ENCODE peak calls at places on chromosomes 16 and 17, in seven cellular contexts. One of them, this sample, is unnamed.

GRCh38 chr16:57480127-57480753 is 6.1 kb downstream of the DOK4 start:
- DNase-seq in NCI-H1105 treated with DMSO at 0.1 percent for 48 hours: no peak
- DNase-seq in SIG-M5: no peak
- DNase-seq in NCI-H345: no peak
- DNase-seq in PC-9: peak
- DNase-seq in 8988T: peak
- DNase-seq in skeletal muscle cell: no peak
- DNase-seq in this sample: no peak

GRCh38 chr17:17063546-17064122 is 21.4 kb downstream of the MPRIP start:
- DNase-seq in SIG-M5: no peak
- DNase-seq in NCI-H1105 treated with DMSO at 0.1 percent for 48 hours: peak
- DNase-seq in PC-9: peak
- DNase-seq in NCI-H345: peak
- DNase-seq in 8988T: no peak
- DNase-seq in skeletal muscle cell: no peak
- DNase-seq in this sample: no peak

GRCh38 chr17:13601776-13602551 is at the start of gene HS3ST3A1:
- DNase-seq in NCI-H345: no peak
- DNase-seq in SIG-M5: no peak
- DNase-seq in NCI-H1105 treated with DMSO at 0.1 percent for 48 hours: peak
- DNase-seq in PC-9: no peak
- DNase-seq in skeletal muscle cell: peak
- DNase-seq in 8988T: no peak
- DNase-seq in this sample: peak

GRCh38 chr17:73192894-73193701 is at the start of gene COG1:
- DNase-seq in NCI-H345: peak
- DNase-seq in 8988T: peak
- DNase-seq in NCI-H1105 treated with DMSO at 0.1 percent for 48 hours: peak
- DNase-seq in skeletal muscle cell: peak
- DNase-seq in PC-9: peak
- DNase-seq in SIG-M5: peak
- DNase-seq in this sample: peak

GRCh38 chr17:8941980-8942617 is 23.4 kb downstream of the PIK3R5 start:
- DNase-seq in NCI-H1105 treated with DMSO at 0.1 percent for 48 hours: no peak
- DNase-seq in SIG-M5: no peak
- DNase-seq in skeletal muscle cell: no peak
- DNase-seq in 8988T: no peak
- DNase-seq in PC-9: no peak
- DNase-seq in NCI-H345: no peak
- DNase-seq in this sample: peak

GRCh38 chr16:66342294-66342900 is 24.1 kb upstream of the CDH5 start:
- DNase-seq in PC-9: peak
- DNase-seq in NCI-H345: no peak
- DNase-seq in SIG-M5: no peak
- DNase-seq in 8988T: peak
- DNase-seq in NCI-H1105 treated with DMSO at 0.1 percent for 48 hours: no peak
- DNase-seq in skeletal muscle cell: no peak
- DNase-seq in this sample: peak

GRCh38 chr17:50213026-50214015 is 11.9 kb upstream of the COL1A1 start:
- DNase-seq in NCI-H345: peak
- DNase-seq in PC-9: no peak
- DNase-seq in SIG-M5: no peak
- DNase-seq in 8988T: peak
- DNase-seq in skeletal muscle cell: no peak
- DNase-seq in NCI-H1105 treated with DMSO at 0.1 percent for 48 hours: no peak
- DNase-seq in this sample: peak

GRCh38 chr17:66450008-66450856 is 147.8 kb downstream of the PRKCA start:
- DNase-seq in SIG-M5: no peak
- DNase-seq in NCI-H1105 treated with DMSO at 0.1 percent for 48 hours: no peak
- DNase-seq in PC-9: no peak
- DNase-seq in skeletal muscle cell: no peak
- DNase-seq in 8988T: no peak
- DNase-seq in NCI-H345: no peak
- DNase-seq in this sample: no peak

GRCh38 chr17:42241871-42242270 is 34.3 kb downstream of the STAT5B start:
- DNase-seq in SIG-M5: no peak
- DNase-seq in NCI-H1105 treated with DMSO at 0.1 percent for 48 hours: no peak
- DNase-seq in NCI-H345: no peak
- DNase-seq in 8988T: no peak
- DNase-seq in skeletal muscle cell: no peak
- DNase-seq in PC-9: no peak
- DNase-seq in this sample: no peak

GRCh38 chr16:48576927-48577326 is 33.1 kb downstream of the N4BP1 start:
- DNase-seq in PC-9: peak
- DNase-seq in NCI-H345: no peak
- DNase-seq in SIG-M5: no peak
- DNase-seq in 8988T: no peak
- DNase-seq in NCI-H1105 treated with DMSO at 0.1 percent for 48 hours: no peak
- DNase-seq in skeletal muscle cell: no peak
- DNase-seq in this sample: peak

GRCh38 chr16:31000671-31001382 is 9.6 kb downstream of the STX1B start:
- DNase-seq in SIG-M5: no peak
- DNase-seq in NCI-H1105 treated with DMSO at 0.1 percent for 48 hours: no peak
- DNase-seq in 8988T: no peak
- DNase-seq in NCI-H345: no peak
- DNase-seq in PC-9: no peak
- DNase-seq in skeletal muscle cell: no peak
- DNase-seq in this sample: no peak

GRCh38 chr17:14448816-14449215 is 147.9 kb downstream of the HS3ST3B1 start:
- DNase-seq in skeletal muscle cell: no peak
- DNase-seq in NCI-H1105 treated with DMSO at 0.1 percent for 48 hours: no peak
- DNase-seq in SIG-M5: no peak
- DNase-seq in NCI-H345: no peak
- DNase-seq in PC-9: no peak
- DNase-seq in 8988T: no peak
- DNase-seq in this sample: no peak

GRCh38 chr17:66353937-66354401 is 51.6 kb downstream of the PRKCA start:
- DNase-seq in skeletal muscle cell: peak
- DNase-seq in NCI-H1105 treated with DMSO at 0.1 percent for 48 hours: no peak
- DNase-seq in SIG-M5: no peak
- DNase-seq in NCI-H345: no peak
- DNase-seq in PC-9: no peak
- DNase-seq in 8988T: no peak
- DNase-seq in this sample: no peak

GRCh38 chr16:87441886-87442580 is 49.9 kb downstream of the MAP1LC3B start:
- DNase-seq in NCI-H1105 treated with DMSO at 0.1 percent for 48 hours: no peak
- DNase-seq in NCI-H345: no peak
- DNase-seq in SIG-M5: no peak
- DNase-seq in 8988T: no peak
- DNase-seq in skeletal muscle cell: no peak
- DNase-seq in PC-9: no peak
- DNase-seq in this sample: no peak

GRCh38 chr16:65463652-65464260 is 341.9 kb upstream of the CDH11 start:
- DNase-seq in 8988T: no peak
- DNase-seq in SIG-M5: no peak
- DNase-seq in skeletal muscle cell: no peak
- DNase-seq in NCI-H345: no peak
- DNase-seq in NCI-H1105 treated with DMSO at 0.1 percent for 48 hours: no peak
- DNase-seq in PC-9: no peak
- DNase-seq in this sample: no peak

GRCh38 chr17:79915850-79916430 is 76.7 kb upstream of the CBX4 start:
- DNase-seq in 8988T: peak
- DNase-seq in NCI-H1105 treated with DMSO at 0.1 percent for 48 hours: no peak
- DNase-seq in PC-9: peak
- DNase-seq in NCI-H345: peak
- DNase-seq in SIG-M5: no peak
- DNase-seq in skeletal muscle cell: no peak
- DNase-seq in this sample: peak

GRCh38 chr16:24568392-24568791 is 29.0 kb downstream of the RBBP6 start:
- DNase-seq in skeletal muscle cell: no peak
- DNase-seq in NCI-H345: no peak
- DNase-seq in 8988T: no peak
- DNase-seq in PC-9: no peak
- DNase-seq in SIG-M5: no peak
- DNase-seq in NCI-H1105 treated with DMSO at 0.1 percent for 48 hours: peak
- DNase-seq in this sample: no peak

GRCh38 chr17:7558544-7559306 is at the start of gene TNFSF13:
- DNase-seq in NCI-H1105 treated with DMSO at 0.1 percent for 48 hours: peak
- DNase-seq in PC-9: peak
- DNase-seq in skeletal muscle cell: no peak
- DNase-seq in NCI-H345: no peak
- DNase-seq in SIG-M5: peak
- DNase-seq in 8988T: no peak
- DNase-seq in this sample: no peak

GRCh38 chr17:64004903-64005733 is 7.0 kb downstream of the PRR29 start:
- DNase-seq in NCI-H345: peak
- DNase-seq in PC-9: no peak
- DNase-seq in skeletal muscle cell: no peak
- DNase-seq in NCI-H1105 treated with DMSO at 0.1 percent for 48 hours: no peak
- DNase-seq in SIG-M5: no peak
- DNase-seq in 8988T: no peak
- DNase-seq in this sample: peak

GRCh38 chr17:54518706-54519105 is 381.9 kb upstream of the TOM1L1 start:
- DNase-seq in skeletal muscle cell: no peak
- DNase-seq in PC-9: no peak
- DNase-seq in NCI-H1105 treated with DMSO at 0.1 percent for 48 hours: no peak
- DNase-seq in SIG-M5: no peak
- DNase-seq in NCI-H345: no peak
- DNase-seq in 8988T: no peak
- DNase-seq in this sample: no peak

GRCh38 chr16:80191928-80192327 is 348.9 kb upstream of the DYNLRB2 start:
- DNase-seq in 8988T: no peak
- DNase-seq in NCI-H345: no peak
- DNase-seq in PC-9: no peak
- DNase-seq in NCI-H1105 treated with DMSO at 0.1 percent for 48 hours: no peak
- DNase-seq in skeletal muscle cell: no peak
- DNase-seq in SIG-M5: no peak
- DNase-seq in this sample: no peak

GRCh38 chr16:50888486-50889261 is 146.8 kb downstream of the CYLD start:
- DNase-seq in skeletal muscle cell: no peak
- DNase-seq in SIG-M5: no peak
- DNase-seq in 8988T: no peak
- DNase-seq in NCI-H345: no peak
- DNase-seq in PC-9: no peak
- DNase-seq in NCI-H1105 treated with DMSO at 0.1 percent for 48 hours: no peak
- DNase-seq in this sample: no peak

GRCh38 chr16:12288537-12289174 is 312.1 kb downstream of the SNX29 start:
- DNase-seq in 8988T: no peak
- DNase-seq in NCI-H345: no peak
- DNase-seq in NCI-H1105 treated with DMSO at 0.1 percent for 48 hours: no peak
- DNase-seq in SIG-M5: no peak
- DNase-seq in skeletal muscle cell: no peak
- DNase-seq in PC-9: no peak
- DNase-seq in this sample: no peak

GRCh38 chr17:29007456-29008455 is 1.9 kb upstream of the SEZ6 start:
- DNase-seq in NCI-H345: no peak
- DNase-seq in skeletal muscle cell: no peak
- DNase-seq in 8988T: peak
- DNase-seq in PC-9: peak
- DNase-seq in SIG-M5: no peak
- DNase-seq in NCI-H1105 treated with DMSO at 0.1 percent for 48 hours: no peak
- DNase-seq in this sample: no peak

GRCh38 chr16:78750611-78751010 is 651.2 kb downstream of the WWOX start:
- DNase-seq in skeletal muscle cell: no peak
- DNase-seq in PC-9: no peak
- DNase-seq in NCI-H345: no peak
- DNase-seq in 8988T: no peak
- DNase-seq in NCI-H1105 treated with DMSO at 0.1 percent for 48 hours: no peak
- DNase-seq in SIG-M5: no peak
- DNase-seq in this sample: no peak

GRCh38 chr16:751152-752007 is 9.2 kb upstream of the MSLN start:
- DNase-seq in NCI-H345: no peak
- DNase-seq in SIG-M5: no peak
- DNase-seq in skeletal muscle cell: no peak
- DNase-seq in PC-9: no peak
- DNase-seq in NCI-H1105 treated with DMSO at 0.1 percent for 48 hours: no peak
- DNase-seq in 8988T: no peak
- DNase-seq in this sample: no peak

GRCh38 chr17:28928061-28928460 is 23.3 kb downstream of the PHF12 start:
- DNase-seq in PC-9: no peak
- DNase-seq in 8988T: no peak
- DNase-seq in skeletal muscle cell: no peak
- DNase-seq in NCI-H345: no peak
- DNase-seq in NCI-H1105 treated with DMSO at 0.1 percent for 48 hours: no peak
- DNase-seq in SIG-M5: no peak
- DNase-seq in this sample: peak

GRCh38 chr17:37701424-37702020 is 43.3 kb downstream of the HNF1B start:
- DNase-seq in skeletal muscle cell: no peak
- DNase-seq in NCI-H345: no peak
- DNase-seq in SIG-M5: peak
- DNase-seq in 8988T: peak
- DNase-seq in NCI-H1105 treated with DMSO at 0.1 percent for 48 hours: no peak
- DNase-seq in PC-9: no peak
- DNase-seq in this sample: peak

GRCh38 chr17:29561541-29562517 is 5.0 kb downstream of the ABHD15 start:
- DNase-seq in PC-9: no peak
- DNase-seq in NCI-H345: no peak
- DNase-seq in NCI-H1105 treated with DMSO at 0.1 percent for 48 hours: no peak
- DNase-seq in SIG-M5: no peak
- DNase-seq in 8988T: no peak
- DNase-seq in skeletal muscle cell: no peak
- DNase-seq in this sample: no peak

GRCh38 chr17:78555741-78556401 is 21.3 kb downstream of the DNAH17 start:
- DNase-seq in PC-9: no peak
- DNase-seq in 8988T: no peak
- DNase-seq in SIG-M5: no peak
- DNase-seq in NCI-H345: no peak
- DNase-seq in NCI-H1105 treated with DMSO at 0.1 percent for 48 hours: no peak
- DNase-seq in skeletal muscle cell: no peak
- DNase-seq in this sample: no peak

GRCh38 chr16:64116151-64116550 is 1005.7 kb downstream of the CDH11 start:
- DNase-seq in NCI-H345: no peak
- DNase-seq in skeletal muscle cell: no peak
- DNase-seq in SIG-M5: no peak
- DNase-seq in PC-9: no peak
- DNase-seq in 8988T: no peak
- DNase-seq in NCI-H1105 treated with DMSO at 0.1 percent for 48 hours: no peak
- DNase-seq in this sample: no peak

GRCh38 chr17:7992924-7993323 is 9.5 kb upstream of the GUCY2D start:
- DNase-seq in PC-9: no peak
- DNase-seq in skeletal muscle cell: no peak
- DNase-seq in NCI-H1105 treated with DMSO at 0.1 percent for 48 hours: no peak
- DNase-seq in NCI-H345: no peak
- DNase-seq in 8988T: no peak
- DNase-seq in SIG-M5: no peak
- DNase-seq in this sample: no peak

GRCh38 chr17:40153603-40154238 is 13.4 kb downstream of the CASC3 start:
- DNase-seq in 8988T: no peak
- DNase-seq in NCI-H1105 treated with DMSO at 0.1 percent for 48 hours: no peak
- DNase-seq in NCI-H345: no peak
- DNase-seq in skeletal muscle cell: no peak
- DNase-seq in PC-9: no peak
- DNase-seq in SIG-M5: no peak
- DNase-seq in this sample: peak

GRCh38 chr16:4380131-4381063 is 8.7 kb downstream of the VASN start:
- DNase-seq in NCI-H345: no peak
- DNase-seq in SIG-M5: no peak
- DNase-seq in skeletal muscle cell: no peak
- DNase-seq in 8988T: no peak
- DNase-seq in NCI-H1105 treated with DMSO at 0.1 percent for 48 hours: no peak
- DNase-seq in PC-9: no peak
- DNase-seq in this sample: no peak

This sample was measured in activated CD4-positive, alpha-beta memory T cell treated with anti-CD3 and anti-CD28 coated beads for 36 hours.